ENCODE peak calls at places on chromosomes 1 and 21, in seven cellular contexts. One of them, this sample, is unnamed.

GRCh38 chr1:23528245-23528978 is 2.6 kb downstream of the E2F2 start:
- DNase-seq in Right ventricle myocardium inferior: peak
- DNase-seq in body of pancreas: peak
- DNase-seq in ELF-1: peak
- DNase-seq in substantia nigra: no peak
- DNase-seq in AG04449: no peak
- DNase-seq in AML-193: peak
- DNase-seq in this sample: no peak

GRCh38 chr1:180155202-180155682 is 573 bp downstream of the QSOX1 start:
- DNase-seq in Right ventricle myocardium inferior: no peak
- DNase-seq in body of pancreas: peak
- DNase-seq in ELF-1: peak
- DNase-seq in substantia nigra: no peak
- DNase-seq in AG04449: no peak
- DNase-seq in AML-193: no peak
- DNase-seq in this sample: no peak

GRCh38 chr1:198122693-198123092 is 34.1 kb upstream of the NEK7 start:
- DNase-seq in Right ventricle myocardium inferior: no peak
- DNase-seq in body of pancreas: no peak
- DNase-seq in ELF-1: no peak
- DNase-seq in substantia nigra: no peak
- DNase-seq in AG04449: no peak
- DNase-seq in AML-193: no peak
- DNase-seq in this sample: no peak

GRCh38 chr1:167066333-167067122 is 23.6 kb downstream of the GPA33 start:
- DNase-seq in Right ventricle myocardium inferior: peak
- DNase-seq in body of pancreas: peak
- DNase-seq in ELF-1: peak
- DNase-seq in substantia nigra: peak
- DNase-seq in AG04449: no peak
- DNase-seq in AML-193: peak
- DNase-seq in this sample: peak

GRCh38 chr1:225389850-225390249 is 38.0 kb downstream of the LBR start:
- DNase-seq in Right ventricle myocardium inferior: no peak
- DNase-seq in body of pancreas: no peak
- DNase-seq in ELF-1: no peak
- DNase-seq in substantia nigra: no peak
- DNase-seq in AG04449: no peak
- DNase-seq in AML-193: no peak
- DNase-seq in this sample: no peak

GRCh38 chr1:81478217-81478616 is 322.5 kb upstream of the ADGRL2 start:
- DNase-seq in Right ventricle myocardium inferior: peak
- DNase-seq in body of pancreas: peak
- DNase-seq in ELF-1: no peak
- DNase-seq in substantia nigra: no peak
- DNase-seq in AG04449: no peak
- DNase-seq in AML-193: no peak
- DNase-seq in this sample: peak

GRCh38 chr1:24957808-24958752 is 28.0 kb upstream of the RUNX3 start:
- DNase-seq in Right ventricle myocardium inferior: no peak
- DNase-seq in body of pancreas: no peak
- DNase-seq in ELF-1: no peak
- DNase-seq in substantia nigra: no peak
- DNase-seq in AG04449: no peak
- DNase-seq in AML-193: no peak
- DNase-seq in this sample: no peak

GRCh38 chr1:41917835-41918449 is 780 bp downstream of the HIVEP3 start:
- DNase-seq in Right ventricle myocardium inferior: no peak
- DNase-seq in body of pancreas: peak
- DNase-seq in ELF-1: peak
- DNase-seq in substantia nigra: no peak
- DNase-seq in AG04449: no peak
- DNase-seq in AML-193: no peak
- DNase-seq in this sample: peak

GRCh38 chr1:206593351-206593925 is 18.8 kb downstream of the EIF2D start:
- DNase-seq in Right ventricle myocardium inferior: no peak
- DNase-seq in body of pancreas: no peak
- DNase-seq in ELF-1: no peak
- DNase-seq in substantia nigra: no peak
- DNase-seq in AG04449: no peak
- DNase-seq in AML-193: no peak
- DNase-seq in this sample: no peak

GRCh38 chr1:59674605-59675004 is 140.1 kb upstream of the HOOK1 start:
- DNase-seq in Right ventricle myocardium inferior: no peak
- DNase-seq in body of pancreas: no peak
- DNase-seq in ELF-1: no peak
- DNase-seq in substantia nigra: no peak
- DNase-seq in AG04449: no peak
- DNase-seq in AML-193: peak
- DNase-seq in this sample: peak

GRCh38 chr1:6420594-6421042 is 899 bp upstream of the HES2 start:
- DNase-seq in Right ventricle myocardium inferior: no peak
- DNase-seq in body of pancreas: no peak
- DNase-seq in ELF-1: no peak
- DNase-seq in substantia nigra: no peak
- DNase-seq in AG04449: no peak
- DNase-seq in AML-193: no peak
- DNase-seq in this sample: no peak

GRCh38 chr1:6316240-6317100 is 55.6 kb upstream of the GPR153 start:
- DNase-seq in Right ventricle myocardium inferior: no peak
- DNase-seq in body of pancreas: no peak
- DNase-seq in ELF-1: no peak
- DNase-seq in substantia nigra: no peak
- DNase-seq in AG04449: no peak
- DNase-seq in AML-193: no peak
- DNase-seq in this sample: no peak

GRCh38 chr21:18382141-18382540 is 21.4 kb downstream of the TMPRSS15 start:
- DNase-seq in Right ventricle myocardium inferior: no peak
- DNase-seq in body of pancreas: no peak
- DNase-seq in ELF-1: no peak
- DNase-seq in substantia nigra: no peak
- DNase-seq in AG04449: no peak
- DNase-seq in AML-193: no peak
- DNase-seq in this sample: no peak

GRCh38 chr1:154851392-154852177 is 18.5 kb downstream of the KCNN3 start:
- DNase-seq in Right ventricle myocardium inferior: peak
- DNase-seq in body of pancreas: no peak
- DNase-seq in ELF-1: peak
- DNase-seq in substantia nigra: no peak
- DNase-seq in AG04449: no peak
- DNase-seq in AML-193: no peak
- DNase-seq in this sample: no peak

GRCh38 chr1:209590405-209590804 is 6.9 kb downstream of the CAMK1G start:
- DNase-seq in Right ventricle myocardium inferior: no peak
- DNase-seq in body of pancreas: peak
- DNase-seq in ELF-1: peak
- DNase-seq in substantia nigra: no peak
- DNase-seq in AG04449: no peak
- DNase-seq in AML-193: no peak
- DNase-seq in this sample: peak

GRCh38 chr1:181112071-181112929 is 23.8 kb downstream of the IER5 start:
- DNase-seq in Right ventricle myocardium inferior: no peak
- DNase-seq in body of pancreas: peak
- DNase-seq in ELF-1: peak
- DNase-seq in substantia nigra: no peak
- DNase-seq in AG04449: peak
- DNase-seq in AML-193: peak
- DNase-seq in this sample: no peak

GRCh38 chr1:25577151-25577920 is 33.9 kb downstream of the LDLRAP1 start:
- DNase-seq in Right ventricle myocardium inferior: no peak
- DNase-seq in body of pancreas: no peak
- DNase-seq in ELF-1: no peak
- DNase-seq in substantia nigra: no peak
- DNase-seq in AG04449: no peak
- DNase-seq in AML-193: no peak
- DNase-seq in this sample: no peak

GRCh38 chr1:154418062-154418897 is 13.1 kb downstream of the IL6R start:
- DNase-seq in Right ventricle myocardium inferior: no peak
- DNase-seq in body of pancreas: peak
- DNase-seq in ELF-1: no peak
- DNase-seq in substantia nigra: no peak
- DNase-seq in AG04449: no peak
- DNase-seq in AML-193: no peak
- DNase-seq in this sample: no peak

GRCh38 chr1:11634759-11635158 is 19.5 kb downstream of the FBXO2 start:
- DNase-seq in Right ventricle myocardium inferior: no peak
- DNase-seq in body of pancreas: no peak
- DNase-seq in ELF-1: no peak
- DNase-seq in substantia nigra: no peak
- DNase-seq in AG04449: no peak
- DNase-seq in AML-193: no peak
- DNase-seq in this sample: no peak

GRCh38 chr1:169550294-169550693 is 36.0 kb downstream of the F5 start:
- DNase-seq in Right ventricle myocardium inferior: no peak
- DNase-seq in body of pancreas: no peak
- DNase-seq in ELF-1: no peak
- DNase-seq in substantia nigra: no peak
- DNase-seq in AG04449: no peak
- DNase-seq in AML-193: peak
- DNase-seq in this sample: peak

GRCh38 chr1:159964144-159964543 is 10.1 kb upstream of the SLAMF9 start:
- DNase-seq in Right ventricle myocardium inferior: no peak
- DNase-seq in body of pancreas: no peak
- DNase-seq in ELF-1: no peak
- DNase-seq in substantia nigra: no peak
- DNase-seq in AG04449: no peak
- DNase-seq in AML-193: no peak
- DNase-seq in this sample: no peak

GRCh38 chr1:78831731-78832360 is 174.7 kb downstream of the ADGRL4 start:
- DNase-seq in Right ventricle myocardium inferior: no peak
- DNase-seq in body of pancreas: no peak
- DNase-seq in ELF-1: no peak
- DNase-seq in substantia nigra: no peak
- DNase-seq in AG04449: peak
- DNase-seq in AML-193: no peak
- DNase-seq in this sample: no peak

GRCh38 chr1:66521736-66522365 is 12.1 kb upstream of the SGIP1 start:
- DNase-seq in Right ventricle myocardium inferior: no peak
- DNase-seq in body of pancreas: no peak
- DNase-seq in ELF-1: no peak
- DNase-seq in substantia nigra: no peak
- DNase-seq in AG04449: peak
- DNase-seq in AML-193: no peak
- DNase-seq in this sample: no peak

GRCh38 chr1:205455581-205456382 is at the start of gene BLACAT1:
- DNase-seq in Right ventricle myocardium inferior: peak
- DNase-seq in body of pancreas: no peak
- DNase-seq in ELF-1: peak
- DNase-seq in substantia nigra: no peak
- DNase-seq in AG04449: no peak
- DNase-seq in AML-193: no peak
- DNase-seq in this sample: no peak

GRCh38 chr1:145997156-145998023 is 1.0 kb upstream of the TXNIP start:
- DNase-seq in Right ventricle myocardium inferior: peak
- DNase-seq in body of pancreas: peak
- DNase-seq in ELF-1: peak
- DNase-seq in substantia nigra: no peak
- DNase-seq in AG04449: no peak
- DNase-seq in AML-193: no peak
- DNase-seq in this sample: peak

GRCh38 chr1:117735045-117735992 is 129.5 kb downstream of the TENT5C start:
- DNase-seq in Right ventricle myocardium inferior: no peak
- DNase-seq in body of pancreas: peak
- DNase-seq in ELF-1: no peak
- DNase-seq in substantia nigra: no peak
- DNase-seq in AG04449: no peak
- DNase-seq in AML-193: peak
- DNase-seq in this sample: peak